ENCODE peak calls at places on chromosome 19, in eight cellular contexts. K is ovary, F is fibroblast of mammary gland, N is astrocyte of the cerebellum, H is thoracic aorta, P is stomach, C is tibial artery, D is BJ. B is an unnamed sample.
A peak's percentile ranks its signal among the peaks of the same experiment; 100 is the strongest.

GRCh38 chr19:5907216-5907615 is 2.5 kb downstream of the VMAC start:
- DNase-seq in P (no peak), H (no peak), D (no peak), N (no peak), C (no peak), K (no peak), F (peak; percentile 19), B (no peak)

GRCh38 chr19:52896431-52897148 is 845 bp downstream of the ZNF320 start:
- DNase-seq in K (peak; percentile 50), N (no peak), D (no peak), C (no peak), H (no peak), F (peak; percentile 27), P (peak; percentile 57), B (no peak)

GRCh38 chr19:53432088-53432661 is 391 bp downstream of the ZNF761 start:
- DNase-seq in D (no peak), P (peak; percentile 27), K (peak; percentile 47), F (peak; percentile 25), N (no peak), H (no peak), C (no peak), B (no peak)

GRCh38 chr19:32091196-32091595 is 254.2 kb upstream of the ZNF507 start:
- DNase-seq in C (no peak), F (no peak), K (no peak), H (no peak), P (no peak), D (no peak), N (no peak), B (no peak)

GRCh38 chr19:28291874-28292273 is 921.1 kb downstream of the UQCRFS1 start:
- DNase-seq in N (no peak), P (no peak), K (no peak), C (no peak), D (no peak), H (no peak), F (no peak), B (no peak)

GRCh38 chr19:7670150-7670784 is 1.4 kb downstream of the RETN start:
- DNase-seq in N (no peak), D (no peak), K (no peak), H (no peak), P (no peak), C (no peak), F (no peak), B (no peak)

GRCh38 chr19:46896076-46896794 is 35.4 kb downstream of the ARHGAP35 start:
- DNase-seq in C (no peak), N (no peak), H (no peak), K (no peak), P (no peak), D (no peak), F (no peak), B (no peak)

GRCh38 chr19:27774827-27775226 is 1438.1 kb downstream of the UQCRFS1 start:
- DNase-seq in H (no peak), P (no peak), K (no peak), N (no peak), F (peak; percentile 18), D (no peak), C (no peak), B (no peak)

GRCh38 chr19:44587863-44588752 is 25.3 kb upstream of the IGSF23 start:
- DNase-seq in P (no peak), C (no peak), H (no peak), K (no peak), D (peak; percentile 75), F (peak; percentile 85), N (peak; percentile 96), B (peak; percentile 56)

GRCh38 chr19:16118489-16119033 is 6.9 kb downstream of the RAB8A start:
- DNase-seq in N (no peak), C (peak; percentile 74), K (no peak), D (no peak), P (peak; percentile 52), H (no peak), F (no peak), B (no peak)

GRCh38 chr19:16025108-16026101 is 50.9 kb upstream of the TPM4 start:
- DNase-seq in C (peak; percentile 64), F (peak; percentile 86), K (no peak), D (peak; percentile 16), P (peak; percentile 54), N (no peak), H (no peak), B (peak; percentile 31)

GRCh38 chr19:49395581-49396407 is 7.7 kb downstream of the KASH5 start:
- DNase-seq in F (no peak), C (no peak), N (no peak), H (no peak), P (no peak), K (no peak), D (no peak), B (no peak)

DNA sequence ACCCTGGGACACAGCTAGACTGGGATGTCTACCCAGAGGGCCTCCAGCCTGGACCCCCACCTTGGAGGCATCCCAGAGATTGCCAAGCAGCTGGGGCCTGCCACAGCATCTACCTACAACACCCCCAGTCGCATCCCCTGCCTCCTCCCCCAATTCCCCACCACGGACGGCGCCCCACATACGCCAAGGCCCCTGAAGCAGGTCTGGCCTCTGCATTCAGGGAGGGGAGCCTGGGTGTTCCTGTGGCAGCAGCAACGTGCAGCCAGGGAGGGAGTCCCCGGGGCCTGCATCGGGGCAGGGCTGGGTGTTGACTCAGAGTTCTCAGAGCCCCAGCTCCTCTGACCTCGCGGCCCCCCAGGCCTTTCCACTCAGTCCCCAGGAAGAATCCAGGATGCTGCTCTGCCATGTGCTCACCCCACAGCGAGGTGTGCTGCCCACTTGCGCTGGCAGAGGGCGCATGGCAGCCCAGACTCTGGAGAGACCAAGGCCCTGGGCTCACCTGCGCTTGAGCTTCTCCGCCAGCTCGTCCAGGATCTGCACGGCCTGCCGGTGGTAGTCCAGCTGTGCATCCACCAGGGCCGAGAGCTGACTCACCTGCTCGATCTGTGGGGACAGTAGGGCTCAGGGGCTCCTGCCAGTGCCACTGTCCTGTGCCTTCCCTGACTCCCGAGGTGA is 19.6 kb downstream of the MPND start:
- DNase-seq in H (no peak), F (peak; percentile 16), N (no peak), C (peak; percentile 58), P (no peak), D (no peak), K (peak; percentile 37), B (no peak)
- TF ChIP-seq CTCF in H (no peak), F (peak; percentile 9), N (peak; percentile 21), C (no peak), P (no peak), D (peak; percentile 19), K (no peak), B (peak; percentile 25)

GRCh38 chr19:17685451-17686026 is 2.6 kb downstream of the UNC13A start:
- DNase-seq in P (no peak), K (no peak), F (no peak), D (no peak), H (no peak), C (no peak), N (no peak), B (no peak)

GRCh38 chr19:17684256-17684655 is 3.9 kb downstream of the UNC13A start:
- DNase-seq in N (no peak), F (no peak), P (no peak), H (no peak), C (no peak), D (no peak), K (no peak), B (no peak)

GRCh38 chr19:17687141-17687856 is 855 bp downstream of the UNC13A start:
- DNase-seq in F (no peak), H (no peak), P (no peak), K (no peak), C (no peak), N (no peak), D (no peak), B (no peak)

GRCh38 chr19:17686592-17687042 is 1.5 kb downstream of the UNC13A start:
- DNase-seq in N (no peak), P (no peak), H (no peak), K (no peak), C (no peak), D (no peak), F (no peak), B (no peak)

DNA sequence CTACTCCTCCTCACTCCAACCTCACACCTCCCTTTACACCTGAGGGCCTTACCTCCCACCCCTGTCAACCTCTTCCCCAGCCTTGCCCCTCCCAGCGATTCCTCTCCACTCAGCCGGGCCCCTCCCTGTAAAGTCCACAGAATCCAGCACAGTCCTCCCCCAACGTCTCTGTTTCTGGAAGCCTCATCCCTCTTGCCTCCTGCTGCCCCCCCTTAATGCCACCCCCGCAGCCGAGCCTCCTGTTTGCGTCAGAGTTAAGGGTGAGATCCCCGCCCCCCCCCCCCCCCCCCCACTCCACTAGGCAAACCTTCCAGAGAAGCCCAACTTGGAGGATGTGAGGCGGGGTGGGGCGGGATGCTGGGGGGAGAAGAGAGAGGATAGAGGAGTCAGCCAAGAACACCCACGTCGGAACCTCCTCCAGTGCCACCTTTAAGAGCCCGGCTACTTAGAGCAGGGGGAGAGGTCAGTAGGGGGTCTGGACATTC is 2.1 kb downstream of the UNC13A start:
- DNase-seq in D (no peak), K (no peak), H (no peak), N (no peak), F (peak; percentile 31), P (no peak), C (no peak), B (no peak)
- H3K4me3 ChIP-seq in D (peak overlapping the region; percentile 15), K (no peak overlapping the region), H (peak overlapping the region; percentile 63), N (no peak overlapping the region), F (no peak overlapping the region), P (peak overlapping the region; percentile 17), C (no peak overlapping the region), B (no peak overlapping the region)

DNA sequence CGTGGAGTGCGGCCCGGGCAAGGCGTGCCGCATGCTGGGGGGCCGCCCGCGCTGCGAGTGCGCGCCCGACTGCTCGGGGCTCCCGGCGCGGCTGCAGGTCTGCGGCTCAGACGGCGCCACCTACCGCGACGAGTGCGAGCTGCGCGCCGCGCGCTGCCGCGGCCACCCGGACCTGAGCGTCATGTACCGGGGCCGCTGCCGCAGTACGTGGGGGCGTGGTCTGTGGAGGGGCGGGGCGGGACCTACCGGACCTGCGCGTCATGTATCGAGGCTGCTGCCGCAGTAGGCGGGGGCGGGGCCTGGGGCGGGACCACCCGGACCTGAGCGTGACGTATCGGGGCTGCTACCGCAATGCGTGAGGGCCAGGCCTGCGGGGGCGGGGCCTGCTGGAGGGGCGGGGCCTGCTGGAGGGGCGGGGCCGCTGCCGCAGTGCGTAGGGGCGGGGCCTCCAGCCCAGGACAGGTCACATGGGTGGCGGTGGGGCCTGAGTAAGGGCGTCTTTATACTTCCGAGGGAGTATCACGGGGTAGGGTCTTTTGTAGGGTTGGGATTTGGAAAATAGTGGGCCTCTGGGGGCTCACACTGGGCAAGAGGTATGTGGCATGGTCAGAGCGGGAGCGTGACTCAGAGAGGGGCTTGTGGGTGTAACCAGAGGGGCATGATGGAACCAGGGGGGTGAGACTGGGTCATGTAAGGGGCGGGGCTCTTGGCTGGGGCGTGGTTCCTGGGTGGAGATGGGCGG is 4.3 kb downstream of the FSTL3 start:
- DNase-seq in P (peak; percentile 100), K (peak; percentile 100), F (peak; percentile 96), C (peak; percentile 100), H (peak; percentile 96), D (peak; percentile 89), N (peak; percentile 92), B (peak; percentile 88)
- TF ChIP-seq CTCF in P (no peak), K (no peak), F (no peak), C (peak; percentile 52), H (peak; percentile 35), D (peak; percentile 20), N (no peak), B (no peak)

DNA sequence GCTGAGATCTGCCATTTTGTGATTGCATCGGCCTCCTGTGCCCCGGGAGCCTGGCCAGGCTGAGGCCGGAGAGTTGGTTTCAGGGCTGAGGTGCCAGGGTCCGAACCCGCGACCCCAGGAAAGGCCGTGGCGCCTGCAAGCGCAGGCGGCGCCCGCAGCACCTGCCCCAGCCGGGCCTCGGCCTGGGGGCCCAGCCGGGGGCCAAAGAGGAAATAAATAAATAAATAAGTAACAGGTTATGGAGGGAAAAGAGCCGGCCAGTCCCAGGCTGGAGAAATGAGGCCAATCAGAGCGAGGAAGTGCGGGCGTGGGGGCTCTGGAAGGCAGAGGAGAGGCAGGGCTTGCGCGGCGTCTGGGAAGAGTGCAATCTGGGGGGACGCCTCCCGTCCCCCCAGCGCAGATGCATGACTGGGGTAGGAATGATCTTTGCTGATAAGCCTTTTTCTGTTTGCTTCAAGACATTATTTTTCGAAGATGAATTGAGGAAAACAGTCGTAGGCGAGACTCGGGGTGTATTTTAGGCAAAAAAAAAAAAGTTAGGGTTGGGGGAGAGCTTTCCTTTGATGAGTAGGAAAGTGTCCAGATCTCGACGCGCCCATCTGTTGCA is 145.6 kb upstream of the ZNF536 start:
- DNase-seq in H (no peak), C (no peak), D (no peak), N (no peak), F (no peak), P (no peak), K (no peak), B (no peak)
- H3K4me3 ChIP-seq in H (peak overlapping the region; percentile 79), C (peak overlapping the region; percentile 72), D (peak overlapping the region; percentile 57), N (peak overlapping the region; percentile 47), F (no peak overlapping the region), P (peak overlapping the region; percentile 75), K (peak overlapping the region; percentile 22), B (no peak overlapping the region)